ENCODE peak calls at places on chromosomes 16 and 17, in seven cellular contexts. I is GM12891, T is GM12878, G is K562, N is H1, O is SK-N-SH, D is HepG2. J is an unnamed sample.

GRCh38 chr17:31533546-31534155 is 142.2 kb downstream of the RAB11FIP4 start:
- DNase-seq in I (no peak), T (no peak), G (peak), N (no peak), O (peak), D (no peak), J (no peak)

GRCh38 chr17:5758651-5759050 is 174.3 kb upstream of the NLRP1 start:
- DNase-seq in I (no peak), T (peak), G (peak), N (peak), O (no peak), D (peak), J (no peak)

GRCh38 chr16:4902038-4902437 is 34.9 kb downstream of the PPL start:
- DNase-seq in I (no peak), T (no peak), G (no peak), N (no peak), O (no peak), D (no peak), J (no peak)

GRCh38 chr16:28042856-28043255 is 20.7 kb downstream of the GSG1L start:
- DNase-seq in I (no peak), T (no peak), G (no peak), N (no peak), O (no peak), D (no peak), J (no peak)

GRCh38 chr17:19327039-19327776 is 35.3 kb downstream of the B9D1 start:
- DNase-seq in I (no peak), T (no peak), G (no peak), N (no peak), O (no peak), D (no peak), J (no peak)

GRCh38 chr16:66719246-66719645 is 22.7 kb upstream of the CMTM4 start:
- DNase-seq in I (no peak), T (no peak), G (no peak), N (no peak), O (no peak), D (no peak), J (no peak)

GRCh38 chr16:89009343-89010209 is 32.6 kb upstream of the CBFA2T3 start:
- DNase-seq in I (no peak), T (no peak), G (peak), N (no peak), O (no peak), D (no peak), J (no peak)

GRCh38 chr17:78844301-78845005 is 3.8 kb upstream of the USP36 start:
- DNase-seq in I (no peak), T (no peak), G (no peak), N (no peak), O (no peak), D (no peak), J (no peak)

GRCh38 chr17:17661834-17662233 is 19.4 kb upstream of the RAI1 start:
- DNase-seq in I (no peak), T (no peak), G (no peak), N (no peak), O (peak), D (no peak), J (no peak)

DNA sequence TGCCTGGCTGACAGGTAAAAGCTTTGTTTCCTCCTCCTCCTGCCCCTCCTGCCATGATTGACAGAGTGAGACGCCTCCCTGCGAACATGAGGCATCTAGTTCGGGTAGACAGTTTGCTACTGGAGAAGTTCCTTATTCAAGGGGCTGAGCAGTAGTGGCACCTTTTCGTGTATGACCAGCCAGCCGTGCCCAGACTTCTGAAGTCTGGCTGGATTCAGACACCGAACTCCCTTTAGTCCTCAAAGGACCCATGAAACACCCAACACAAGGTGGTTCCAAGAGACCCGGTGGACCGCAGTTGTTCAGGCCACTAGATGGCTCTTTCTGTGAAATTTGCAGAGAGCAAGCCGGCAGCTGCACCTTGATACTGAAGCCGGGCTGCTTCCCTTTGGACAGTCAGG is 192.8 kb downstream of the XYLT1 start:
- DNase-seq in I (no peak), T (no peak), G (no peak), N (no peak), O (no peak), D (peak), J (no peak)
- TF ChIP-seq TAF1 in I (no peak), T (no peak), G (no peak), N (no peak), O (no peak), D (no peak), J (no peak)

DNA sequence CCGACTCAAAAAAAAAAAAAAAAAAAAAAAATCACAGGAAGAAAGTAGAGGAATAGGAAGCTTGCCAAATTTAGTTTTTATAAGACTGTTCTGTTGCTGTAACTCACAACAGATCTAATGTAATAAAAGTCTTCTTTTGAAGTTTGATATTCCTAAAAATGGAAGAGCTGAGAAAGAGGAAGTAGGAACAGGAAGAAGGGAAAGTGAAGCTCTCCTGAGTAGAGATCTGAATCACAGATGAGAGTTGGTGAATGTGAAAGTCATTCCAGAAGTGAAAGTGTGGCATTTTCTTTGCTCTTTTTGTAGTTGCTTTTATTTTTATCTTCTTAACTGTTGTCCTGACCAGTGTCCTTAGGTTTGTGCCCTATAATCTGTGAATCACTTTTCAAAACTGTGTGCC is 2.1 kb downstream of the NMT1 start:
- DNase-seq in I (no peak), T (peak), G (no peak), N (no peak), O (no peak), D (no peak), J (no peak)
- TF ChIP-seq TAF1 in I (no peak), T (no peak), G (no peak), N (no peak), O (no peak), D (no peak), J (no peak)

GRCh38 chr17:81553018-81553615 is 964 bp upstream of the FAAP100 start:
- DNase-seq in I (peak), T (peak), G (peak), N (peak), O (peak), D (peak), J (peak)
- TF ChIP-seq TAF1 in I (no peak), T (peak), G (no peak), N (peak), O (peak), D (no peak), J (no peak)

DNA sequence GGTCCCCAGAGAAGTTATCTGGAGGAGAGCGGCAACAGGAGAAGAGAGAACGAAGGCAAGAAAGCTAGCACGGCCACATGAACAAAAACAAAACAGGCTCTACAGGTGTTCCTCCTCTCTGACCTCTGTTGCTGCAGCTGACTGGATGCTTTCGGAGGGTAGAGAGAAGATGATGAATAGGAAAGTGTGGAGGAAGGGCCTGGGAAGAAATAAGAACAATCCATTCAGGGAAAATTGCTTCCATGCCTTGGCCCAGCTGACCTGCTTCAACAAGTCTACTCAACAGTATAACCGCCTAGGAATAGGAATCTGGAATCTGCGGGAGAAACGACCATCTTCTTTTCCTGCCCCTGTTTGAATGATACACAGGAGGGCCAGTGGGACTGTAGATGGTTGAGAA is 258.5 kb downstream of the ZFHX3 start:
- DNase-seq in I (no peak), T (no peak), G (no peak), N (no peak), O (no peak), D (no peak), J (no peak)
- TF ChIP-seq TAF1 in I (no peak), T (no peak), G (no peak), N (no peak), O (no peak), D (no peak), J (no peak)

DNA sequence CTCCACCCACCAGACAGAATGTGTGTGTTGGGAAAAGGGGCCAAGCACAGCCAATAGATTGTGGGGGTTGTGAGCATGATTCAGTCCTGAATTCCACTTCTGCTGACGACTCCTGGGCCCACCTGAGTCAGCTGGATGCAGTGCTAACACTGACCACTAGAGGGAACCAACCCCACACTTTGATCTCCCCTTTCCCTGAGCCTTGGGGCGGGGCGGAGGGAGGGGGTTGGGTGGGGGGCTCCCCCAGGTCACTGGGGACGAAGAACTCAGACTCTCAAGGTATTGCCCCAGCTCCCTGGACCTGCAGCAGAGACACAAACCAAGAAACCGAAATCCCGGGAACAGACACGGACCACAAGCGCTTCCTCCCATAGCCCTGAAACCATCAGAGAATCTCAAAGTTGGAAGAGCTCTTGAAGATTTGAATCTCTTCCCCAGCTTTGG is 621 bp upstream of the CSHL1 start:
- DNase-seq in I (no peak), T (no peak), G (peak), N (no peak), O (peak), D (no peak), J (peak)
- TF ChIP-seq TAF1 in I (no peak), T (no peak), G (no peak), N (no peak), O (no peak), D (no peak), J (no peak)

DNA sequence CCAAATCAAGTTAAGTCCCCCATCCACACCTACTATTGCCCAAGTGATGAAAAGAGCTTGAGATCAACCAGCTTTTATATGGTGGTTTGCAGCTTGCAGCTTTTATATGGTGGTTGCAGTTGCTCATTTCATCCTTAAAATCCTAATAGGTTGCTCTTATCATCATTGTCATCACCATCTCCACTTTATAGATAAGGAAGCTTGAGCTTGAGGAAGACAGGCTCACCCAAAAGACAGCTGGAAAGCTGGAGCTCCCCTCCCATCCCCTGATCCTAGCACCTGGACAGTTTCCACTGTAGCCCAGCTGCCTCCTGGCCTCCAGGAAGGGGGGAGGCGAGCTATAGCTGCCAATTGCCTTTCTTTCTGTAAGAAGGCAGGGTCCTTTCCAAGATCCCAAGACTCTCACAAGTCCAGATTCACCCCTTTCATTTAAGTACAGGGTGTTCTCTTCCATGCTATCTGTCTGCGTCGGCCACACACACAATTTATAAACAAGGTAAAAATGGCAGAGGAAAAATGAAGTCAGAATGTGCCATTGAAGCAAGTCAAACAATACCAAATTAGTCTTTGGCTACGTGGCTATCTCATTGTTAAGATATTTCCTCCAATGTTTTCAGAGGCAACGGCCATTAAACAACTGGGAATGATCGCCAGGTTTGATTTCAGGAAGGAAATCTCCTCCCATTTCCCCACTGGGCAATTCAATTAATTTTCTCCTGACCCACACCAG is 63.3 kb downstream of the PECAM1 start:
- DNase-seq in I (no peak), T (no peak), G (no peak), N (no peak), O (no peak), D (no peak), J (no peak)
- TF ChIP-seq TAF1 in I (no peak), T (no peak), G (no peak), N (no peak), O (no peak), D (no peak), J (no peak)

DNA sequence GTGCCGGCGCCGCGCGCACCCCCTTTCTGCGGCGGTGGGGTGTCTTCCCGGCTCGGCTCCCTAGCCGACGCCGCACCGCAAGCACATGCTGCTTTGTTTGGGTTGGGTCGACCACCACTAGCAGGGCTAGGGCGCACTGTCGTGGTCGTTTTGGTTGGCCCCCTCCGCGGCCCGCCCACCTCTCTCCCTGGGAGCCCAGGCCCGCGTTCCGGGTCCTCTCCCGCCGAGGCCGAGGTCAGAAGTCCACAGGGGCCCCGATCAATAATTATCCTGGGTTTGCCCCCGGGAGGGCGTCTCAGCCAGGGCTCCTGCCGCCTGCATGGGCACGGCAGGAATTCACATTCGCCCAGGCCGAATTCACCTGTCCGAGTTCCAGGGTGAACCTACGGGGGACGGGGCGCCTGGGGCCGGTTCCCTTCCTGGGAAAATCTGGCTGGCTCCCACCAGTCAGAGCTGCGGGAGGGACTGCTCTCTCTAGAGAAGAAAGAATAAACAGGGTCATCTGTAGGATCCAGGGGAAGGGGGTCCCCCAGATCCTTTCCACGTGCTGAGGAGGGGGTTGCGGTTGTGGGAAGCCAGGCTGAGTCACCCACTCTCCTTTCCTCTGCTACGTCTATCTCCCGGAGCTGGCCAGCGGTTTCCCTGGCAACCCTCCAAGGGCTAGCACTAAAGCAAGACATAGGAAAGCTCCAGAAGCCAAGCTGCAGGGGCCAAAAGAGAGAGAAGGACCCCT is 584 bp upstream of the STAT5B start:
- DNase-seq in I (no peak), T (no peak), G (peak), N (no peak), O (peak), D (peak), J (no peak)
- TF ChIP-seq TAF1 in I (no peak), T (no peak), G (no peak), N (no peak), O (no peak), D (peak), J (no peak)